ENCODE peak calls at places on chromosome 5, in four cellular contexts. Z is effector CD8-positive, alpha-beta T cell; E is anterior cingulate cortex; H is NCI-H69. S is an unnamed sample.

GRCh38 chr5:146533260-146533857 is 17.4 kb upstream of the GPR151 start:
- DNase-seq in Z (peak), E (no peak), H (peak), S (peak)

GRCh38 chr5:132464155-132464939 is 26.2 kb downstream of the IRF1 start:
- DNase-seq in Z (no peak), E (no peak), H (peak), S (no peak)

GRCh38 chr5:176529824-176530195 is 7.4 kb downstream of the RNF44 start:
- DNase-seq in Z (peak), E (no peak), H (no peak), S (no peak)

GRCh38 chr5:151078490-151079262 is 2.2 kb downstream of the TNIP1 start:
- DNase-seq in Z (no peak), E (no peak), H (no peak), S (peak)

GRCh38 chr5:87754009-87754757 is 341.5 kb upstream of the CCNH start:
- DNase-seq in Z (no peak), E (no peak), H (peak), S (no peak)

GRCh38 chr5:102262688-102263087 is 33.4 kb downstream of the SLCO4C1 start:
- DNase-seq in Z (no peak), E (no peak), H (no peak), S (no peak)

GRCh38 chr5:83955916-83956315 is 235.3 kb upstream of the HAPLN1 start:
- DNase-seq in Z (no peak), E (no peak), H (peak), S (peak)

GRCh38 chr5:59756373-59757035 is 137.0 kb downstream of the PDE4D start:
- DNase-seq in Z (no peak), E (no peak), H (peak), S (no peak)

GRCh38 chr5:172142709-172143215 is 45.3 kb downstream of the STK10 start:
- DNase-seq in Z (no peak), E (no peak), H (no peak), S (no peak)

GRCh38 chr5:150774145-150774544 is 4.4 kb upstream of the SMIM3 start:
- DNase-seq in Z (no peak), E (no peak), H (no peak), S (peak)

GRCh38 chr5:92559743-92560142 is 1021.3 kb downstream of the NR2F1-AS1 start:
- DNase-seq in Z (no peak), E (no peak), H (peak), S (no peak)

GRCh38 chr5:83914199-83914598 is 193.5 kb upstream of the HAPLN1 start:
- DNase-seq in Z (no peak), E (no peak), H (no peak), S (no peak)

GRCh38 chr5:163385276-163385675 is 52.1 kb upstream of the CCNG1 start:
- DNase-seq in Z (no peak), E (peak), H (no peak), S (no peak)